ENCODE peak calls at places on chromosomes 11 and 22, in four cellular contexts. One of them, this sample, is unnamed.

GRCh38 chr22:37259540-37260029 is 15.5 kb upstream of the RAC2 start:
- DNase-seq in HepG2: no peak
- DNase-seq in K562: peak
- DNase-seq in HCT116: peak
- DNase-seq in this sample: no peak

GRCh38 chr22:39144101-39144815 is 8.2 kb downstream of the CBX7 start:
- DNase-seq in K562: no peak
- DNase-seq in HepG2: no peak
- DNase-seq in HCT116: no peak
- DNase-seq in this sample: no peak

GRCh38 chr11:47179655-47179991 is 2.9 kb upstream of the ARFGAP2 start:
- DNase-seq in HepG2: peak
- DNase-seq in HCT116: no peak
- DNase-seq in K562: peak
- DNase-seq in this sample: no peak

GRCh38 chr22:38272373-38273134 is at the start of gene TMEM184B:
- DNase-seq in K562: peak
- DNase-seq in HepG2: no peak
- DNase-seq in HCT116: peak
- DNase-seq in this sample: no peak

GRCh38 chr11:68792400-68792955 is 41.2 kb upstream of the TESMIN start:
- DNase-seq in HCT116: no peak
- DNase-seq in K562: no peak
- DNase-seq in HepG2: no peak
- DNase-seq in this sample: no peak

GRCh38 chr22:46569055-46569847 is 31.8 kb upstream of the CELSR1 start:
- DNase-seq in HepG2: no peak
- DNase-seq in HCT116: no peak
- DNase-seq in K562: no peak
- DNase-seq in this sample: no peak

GRCh38 chr11:14435717-14436116 is 63.9 kb downstream of the COPB1 start:
- DNase-seq in HepG2: no peak
- DNase-seq in HCT116: no peak
- DNase-seq in K562: no peak
- DNase-seq in this sample: no peak

GRCh38 chr11:123364145-123364544 is 65.9 kb upstream of the GRAMD1B start:
- DNase-seq in HCT116: no peak
- DNase-seq in HepG2: no peak
- DNase-seq in K562: no peak
- DNase-seq in this sample: no peak

GRCh38 chr11:107830915-107831540 is 27.6 kb downstream of the SLC35F2 start:
- DNase-seq in HCT116: no peak
- DNase-seq in HepG2: no peak
- DNase-seq in K562: no peak
- DNase-seq in this sample: no peak

GRCh38 chr11:115616941-115617340 is 112.7 kb upstream of the CADM1 start:
- DNase-seq in HepG2: no peak
- DNase-seq in K562: no peak
- DNase-seq in HCT116: no peak
- DNase-seq in this sample: no peak

GRCh38 chr11:6251990-6252473 is 7.6 kb upstream of the CCKBR start:
- DNase-seq in HepG2: no peak
- DNase-seq in HCT116: no peak
- DNase-seq in K562: peak
- DNase-seq in this sample: no peak

GRCh38 chr11:6911946-6912345 is 8.9 kb upstream of the OR2D3 start:
- DNase-seq in HCT116: no peak
- DNase-seq in K562: no peak
- DNase-seq in HepG2: no peak
- DNase-seq in this sample: no peak

GRCh38 chr11:99371257-99371656 is 350.5 kb downstream of the CNTN5 start:
- DNase-seq in HCT116: no peak
- DNase-seq in K562: no peak
- DNase-seq in HepG2: no peak
- DNase-seq in this sample: no peak

GRCh38 chr11:57619331-57619730 is 21.8 kb downstream of the SERPING1 start:
- DNase-seq in HepG2: no peak
- DNase-seq in K562: no peak
- DNase-seq in HCT116: peak
- DNase-seq in this sample: no peak

GRCh38 chr11:101127348-101127698 is 2.3 kb downstream of the PGR start:
- DNase-seq in K562: peak
- DNase-seq in HepG2: no peak
- DNase-seq in HCT116: no peak
- DNase-seq in this sample: no peak

GRCh38 chr22:50610041-50610451 is 9.5 kb downstream of the MAPK8IP2 start:
- DNase-seq in HCT116: no peak
- DNase-seq in K562: no peak
- DNase-seq in HepG2: no peak
- DNase-seq in this sample: no peak

GRCh38 chr22:21837184-21837979 is 30.1 kb downstream of the MAPK1 start:
- DNase-seq in HCT116: peak
- DNase-seq in HepG2: peak
- DNase-seq in K562: no peak
- DNase-seq in this sample: no peak

GRCh38 chr11:58164990-58165389 is 23.9 kb upstream of the OR9Q2 start:
- DNase-seq in HepG2: no peak
- DNase-seq in HCT116: no peak
- DNase-seq in K562: no peak
- DNase-seq in this sample: no peak

GRCh38 chr11:70468256-70469230 is 70.2 kb downstream of the CTTN start:
- DNase-seq in HepG2: no peak
- DNase-seq in K562: no peak
- DNase-seq in HCT116: no peak
- DNase-seq in this sample: no peak

GRCh38 chr11:88292156-88292844 is 45.2 kb downstream of the CTSC start:
- DNase-seq in K562: no peak
- DNase-seq in HCT116: peak
- DNase-seq in HepG2: peak
- DNase-seq in this sample: no peak

GRCh38 chr11:96264364-96264763 is 78.6 kb downstream of the MAML2 start:
- DNase-seq in HCT116: no peak
- DNase-seq in K562: no peak
- DNase-seq in HepG2: no peak
- DNase-seq in this sample: no peak

GRCh38 chr11:133946541-133947297 is 10.0 kb downstream of the IGSF9B start:
- DNase-seq in K562: no peak
- DNase-seq in HepG2: no peak
- DNase-seq in HCT116: no peak
- DNase-seq in this sample: no peak

GRCh38 chr11:99988105-99988907 is 698.8 kb upstream of the ARHGAP42 start:
- DNase-seq in K562: no peak
- DNase-seq in HepG2: no peak
- DNase-seq in HCT116: no peak
- DNase-seq in this sample: no peak

GRCh38 chr11:58734681-58735490 is 3.1 kb upstream of the GLYAT start:
- DNase-seq in K562: no peak
- DNase-seq in HCT116: no peak
- DNase-seq in HepG2: no peak
- DNase-seq in this sample: no peak

GRCh38 chr11:1126935-1127663 is 30.7 kb upstream of the MUC5AC start:
- DNase-seq in K562: no peak
- DNase-seq in HepG2: no peak
- DNase-seq in HCT116: no peak
- DNase-seq in this sample: no peak

GRCh38 chr11:79244175-79244804 is 196.5 kb downstream of the TENM4 start:
- DNase-seq in HCT116: no peak
- DNase-seq in K562: no peak
- DNase-seq in HepG2: no peak
- DNase-seq in this sample: no peak

GRCh38 chr22:46986788-46987187 is 224.3 kb downstream of the TBC1D22A start:
- DNase-seq in K562: no peak
- DNase-seq in HCT116: no peak
- DNase-seq in HepG2: no peak
- DNase-seq in this sample: no peak

GRCh38 chr11:120773501-120774031 is 250.3 kb upstream of the TBCEL start:
- DNase-seq in HepG2: no peak
- DNase-seq in HCT116: no peak
- DNase-seq in K562: peak
- DNase-seq in this sample: no peak

GRCh38 chr11:128890543-128891409 is at the start of gene KCNJ5:
- DNase-seq in K562: no peak
- DNase-seq in HepG2: no peak
- DNase-seq in HCT116: no peak
- DNase-seq in this sample: no peak

DNA sequence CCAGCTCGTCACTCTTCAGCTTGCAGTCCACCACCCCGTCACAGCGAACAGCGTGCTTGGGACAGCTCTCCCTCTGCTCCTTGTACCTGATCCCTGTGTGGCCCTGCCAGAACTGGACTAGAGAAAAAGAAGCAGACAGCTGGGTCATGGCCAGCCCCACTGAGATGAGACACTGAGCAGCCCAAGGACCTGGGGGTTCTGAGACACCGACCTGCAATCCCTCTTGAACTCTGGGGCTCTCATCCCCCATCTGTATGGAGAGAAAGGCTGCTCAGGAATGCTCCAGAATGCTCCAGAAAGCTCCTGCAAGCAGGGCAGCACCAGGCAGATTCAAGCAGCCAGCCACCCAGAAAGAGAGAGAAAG is 14.8 kb downstream of the TMPRSS13 start:
- DNase-seq in HepG2: no peak
- DNase-seq in K562: no peak
- DNase-seq in HCT116: no peak
- DNase-seq in this sample: no peak
- TF ChIP-seq TCF7L2 in HepG2: no peak
- TF ChIP-seq TCF7L2 in K562: no peak
- TF ChIP-seq TCF7L2 in HCT116: no peak
- TF ChIP-seq TCF7L2 in this sample: no peak

GRCh38 chr11:104126464-104126863 is 37.5 kb downstream of the PDGFD start:
- DNase-seq in HCT116: no peak
- DNase-seq in HepG2: no peak
- DNase-seq in K562: no peak
- DNase-seq in this sample: no peak

GRCh38 chr11:104124979-104125378 is 39.0 kb downstream of the PDGFD start:
- DNase-seq in HepG2: no peak
- DNase-seq in HCT116: no peak
- DNase-seq in K562: no peak
- DNase-seq in this sample: no peak

GRCh38 chr11:104129138-104129537 is 34.8 kb downstream of the PDGFD start:
- DNase-seq in HCT116: no peak
- DNase-seq in HepG2: no peak
- DNase-seq in K562: no peak
- DNase-seq in this sample: no peak

GRCh38 chr11:104130161-104130560 is 33.8 kb downstream of the PDGFD start:
- DNase-seq in HepG2: no peak
- DNase-seq in K562: no peak
- DNase-seq in HCT116: no peak
- DNase-seq in this sample: no peak

GRCh38 chr11:104127828-104128227 is 36.1 kb downstream of the PDGFD start:
- DNase-seq in HepG2: no peak
- DNase-seq in K562: no peak
- DNase-seq in HCT116: no peak
- DNase-seq in this sample: no peak
- TF ChIP-seq SIN3A in HepG2: no peak
- TF ChIP-seq SIN3A in K562: no peak
- TF ChIP-seq SIN3A in HCT116: no peak
- TF ChIP-seq SIN3A in this sample: no peak

GRCh38 chr22:17542452-17542851 is 20.8 kb upstream of the SLC25A18 start:
- DNase-seq in K562: no peak
- DNase-seq in HepG2: no peak
- DNase-seq in HCT116: no peak
- DNase-seq in this sample: no peak

GRCh38 chr22:17541476-17541875 is 21.8 kb upstream of the SLC25A18 start:
- DNase-seq in HCT116: no peak
- DNase-seq in K562: no peak
- DNase-seq in HepG2: no peak
- DNase-seq in this sample: no peak

GRCh38 chr22:17536269-17536668 is 27.0 kb upstream of the SLC25A18 start:
- DNase-seq in HepG2: no peak
- DNase-seq in K562: no peak
- DNase-seq in HCT116: no peak
- DNase-seq in this sample: no peak

GRCh38 chr22:17537155-17537554 is 26.1 kb upstream of the SLC25A18 start:
- DNase-seq in K562: no peak
- DNase-seq in HCT116: no peak
- DNase-seq in HepG2: no peak
- DNase-seq in this sample: no peak

GRCh38 chr22:17540481-17540880 is 22.8 kb upstream of the SLC25A18 start:
- DNase-seq in HCT116: no peak
- DNase-seq in HepG2: no peak
- DNase-seq in K562: peak
- DNase-seq in this sample: no peak
- TF ChIP-seq TCF7L2 in HCT116: no peak
- TF ChIP-seq TCF7L2 in HepG2: no peak
- TF ChIP-seq TCF7L2 in K562: no peak
- TF ChIP-seq TCF7L2 in this sample: no peak

DNA sequence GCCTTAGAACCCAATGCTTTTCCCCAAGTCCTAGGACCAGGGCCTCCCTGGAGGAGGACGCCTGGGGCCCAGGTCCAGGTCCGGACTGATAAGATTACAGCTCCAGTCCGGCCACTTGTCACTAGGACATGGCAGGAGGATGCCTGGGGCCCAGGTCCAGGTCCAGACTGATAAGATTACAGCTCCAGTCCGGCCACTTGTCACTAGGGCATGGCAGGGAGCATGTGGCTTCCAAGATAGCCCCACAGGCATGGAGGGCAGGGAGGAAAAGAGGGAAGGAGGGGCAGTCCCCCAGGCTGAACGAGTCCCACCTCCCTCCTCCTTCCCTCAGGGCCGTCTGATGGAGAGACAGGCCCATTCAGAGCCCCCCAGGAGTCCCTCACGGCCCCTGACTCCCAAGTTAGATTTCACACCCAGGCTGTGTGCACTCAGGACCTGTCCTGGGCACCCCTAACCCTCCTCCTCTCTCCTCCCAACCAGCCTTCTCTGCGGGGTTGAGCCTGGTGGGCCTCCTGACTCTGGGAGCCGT is 1.9 kb downstream of the TSPAN32 start:
- DNase-seq in HepG2: no peak
- DNase-seq in K562: peak
- DNase-seq in HCT116: no peak
- DNase-seq in this sample: no peak
- TF ChIP-seq SIN3A in HepG2: no peak
- TF ChIP-seq SIN3A in K562: no peak
- TF ChIP-seq SIN3A in HCT116: no peak
- TF ChIP-seq SIN3A in this sample: no peak

GRCh38 chr11:8231979-8232378 is 31.7 kb downstream of the LMO1 start:
- DNase-seq in HepG2: no peak
- DNase-seq in HCT116: no peak
- DNase-seq in K562: no peak
- DNase-seq in this sample: no peak
- TF ChIP-seq TCF7L2 in HepG2: no peak
- TF ChIP-seq TCF7L2 in HCT116: no peak
- TF ChIP-seq TCF7L2 in K562: no peak
- TF ChIP-seq TCF7L2 in this sample: no peak

GRCh38 chr11:77067776-77068460 is 1.1 kb downstream of the CAPN5 start:
- DNase-seq in HepG2: no peak
- DNase-seq in K562: no peak
- DNase-seq in HCT116: no peak
- DNase-seq in this sample: no peak

GRCh38 chr11:77063861-77064260 is 2.9 kb upstream of the CAPN5 start:
- DNase-seq in HepG2: no peak
- DNase-seq in HCT116: no peak
- DNase-seq in K562: no peak
- DNase-seq in this sample: no peak

GRCh38 chr11:77066229-77067023 is at the start of gene CAPN5:
- DNase-seq in HepG2: peak
- DNase-seq in HCT116: peak
- DNase-seq in K562: peak
- DNase-seq in this sample: no peak

GRCh38 chr11:77064648-77065217 is 2.0 kb upstream of the CAPN5 start:
- DNase-seq in K562: no peak
- DNase-seq in HCT116: no peak
- DNase-seq in HepG2: no peak
- DNase-seq in this sample: no peak

GRCh38 chr11:77065878-77066228 is 918 bp upstream of the CAPN5 start:
- DNase-seq in K562: no peak
- DNase-seq in HCT116: no peak
- DNase-seq in HepG2: no peak
- DNase-seq in this sample: no peak
- TF ChIP-seq SIN3A in K562: no peak
- TF ChIP-seq SIN3A in HCT116: no peak
- TF ChIP-seq SIN3A in HepG2: no peak
- TF ChIP-seq SIN3A in this sample: no peak

This sample was measured in Panc1.